ENCODE peak calls at places on chromosome 6, in ten cellular contexts. J is stimulated activated CD4-positive, alpha-beta T cell treated with anti-CD3 and anti-CD28 coated beads, Interleukin-15, amount 100 ng/mL, for 1 hour; W is activated naive CD8-positive, alpha-beta T cell treated with anti-CD3 and anti-CD28 coated beads, Interleukin-2, amount 50 U/mL, for 24 hours; D is occipital lobe; H is GM13977; U is head of caudate nucleus; X is NCI-H1694 treated with DMSO at 0.1 percent for 48 hours; E is SW 1271; A is ovary; Y is HFFc6. S is an unnamed sample.

GRCh38 chr6:28988536-28989415 is 16.3 kb downstream of the ZNF311 start:
- DNase-seq in J (peak), W (peak), D (no peak), H (no peak), U (no peak), X (no peak), E (peak), A (peak), Y (no peak), S (no peak)

GRCh38 chr6:49540614-49541013 is 9.9 kb upstream of the C6orf141 start:
- DNase-seq in J (no peak), W (no peak), D (no peak), H (no peak), U (no peak), X (no peak), E (no peak), A (no peak), Y (no peak), S (no peak)

GRCh38 chr6:155346957-155347356 is 32.7 kb upstream of the TFB1M start:
- DNase-seq in J (no peak), W (no peak), D (no peak), H (no peak), U (no peak), X (no peak), E (no peak), A (no peak), Y (no peak), S (no peak)

GRCh38 chr6:101931766-101932165 is 538.3 kb downstream of the GRIK2 start:
- DNase-seq in J (no peak), W (no peak), D (no peak), H (no peak), U (peak), X (no peak), E (no peak), A (no peak), Y (no peak), S (no peak)

GRCh38 chr6:40845588-40845987 is 193.4 kb downstream of the UNC5CL start:
- DNase-seq in J (no peak), W (peak), D (no peak), H (no peak), U (no peak), X (no peak), E (peak), A (peak), Y (peak), S (no peak)

GRCh38 chr6:37653933-37654565 is 43.6 kb downstream of the MDGA1 start:
- DNase-seq in J (no peak), W (peak), D (no peak), H (peak), U (no peak), X (peak), E (no peak), A (no peak), Y (peak), S (no peak)

GRCh38 chr6:93282521-93283031 is 136.8 kb downstream of the EPHA7 start:
- DNase-seq in J (no peak), W (no peak), D (no peak), H (no peak), U (no peak), X (no peak), E (no peak), A (no peak), Y (no peak), S (no peak)

GRCh38 chr6:158043008-158043407 is 61.3 kb downstream of the SYNJ2 start:
- DNase-seq in J (no peak), W (no peak), D (no peak), H (no peak), U (no peak), X (no peak), E (no peak), A (no peak), Y (no peak), S (no peak)